ENCODE peak calls at places on chromosome 9, in five cellular contexts. W, Y, M, R and I are unnamed samples.

GRCh38 chr9:126114850-126115460 is 211.7 kb upstream of the MVB12B start:
- DNase-seq in R (no peak), M (no peak), Y (no peak), W (no peak), I (no peak)

GRCh38 chr9:83422512-83422911 is 115.7 kb downstream of the FRMD3 start:
- DNase-seq in Y (no peak), M (no peak), W (no peak), R (no peak), I (no peak)

GRCh38 chr9:110399983-110400382 is 62.3 kb upstream of the TXNDC8 start:
- DNase-seq in W (no peak), Y (no peak), R (no peak), M (peak), I (no peak)

GRCh38 chr9:113995963-113996362 is 82.1 kb downstream of the AMBP start:
- DNase-seq in W (no peak), Y (no peak), M (no peak), R (no peak), I (no peak)

GRCh38 chr9:88985616-88986015 is 5.7 kb upstream of the S1PR3 start:
- DNase-seq in W (no peak), Y (no peak), R (no peak), M (no peak), I (no peak)

GRCh38 chr9:33752130-33752637 is 43.2 kb upstream of the PRSS3 start:
- DNase-seq in Y (no peak), W (no peak), M (no peak), R (no peak), I (no peak)

GRCh38 chr9:93209576-93210323 is 25.8 kb downstream of the WNK2 start:
- DNase-seq in M (no peak), R (no peak), W (no peak), Y (no peak), I (no peak)

GRCh38 chr9:4984171-4984570 is 901 bp upstream of the JAK2 start:
- DNase-seq in W (no peak), R (no peak), M (no peak), Y (no peak), I (no peak)

GRCh38 chr9:77291714-77292113 is 114.4 kb downstream of the VPS13A start:
- DNase-seq in Y (peak), W (peak), R (peak), M (no peak), I (no peak)

GRCh38 chr9:130884111-130884531 is 12.5 kb downstream of the QRFP start:
- DNase-seq in W (no peak), M (no peak), Y (no peak), R (no peak), I (no peak)